ENCODE peak calls at places on chromosomes 11 and 22, in ten cellular contexts. X is heart right ventricle; F is stimulated activated CD4-positive, alpha-beta T cell treated with anti-CD3 and anti-CD28 coated beads, Interleukin-1b, Interleukin-23, amount 100 ng/mL, for 48 hours; O is spleen; Z is tibial artery; T is right cardiac atrium; N is NCI-H1105 treated with DMSO at 0.1 percent for 48 hours; J is nephron progenitor cell; H is activated B cell treated with CpG ODN at 0.5 μM for 24 hours; K is amniotic stem cell. Y is an unnamed sample.

GRCh38 chr11:66070604-66071325 is 693 bp downstream of the PACS1 start:
- DNase-seq in X (peak; percentile 69), F (no peak), O (peak; percentile 90), Z (peak; percentile 85), T (peak; percentile 81), N (peak; percentile 7), J (peak; percentile 44), H (no peak), K (peak; percentile 10), Y (peak; percentile 89)

GRCh38 chr11:75815345-75815983 is 454 bp downstream of the UVRAG start:
- DNase-seq in X (peak; percentile 37), F (peak; percentile 32), O (peak; percentile 95), Z (no peak), T (no peak), N (peak; percentile 40), J (peak; percentile 52), H (peak; percentile 65), K (no peak), Y (no peak)

GRCh38 chr22:21666786-21667185 is 974 bp downstream of the PPIL2 start:
- DNase-seq in X (no peak), F (no peak), O (no peak), Z (no peak), T (no peak), N (no peak), J (no peak), H (no peak), K (no peak), Y (no peak)

GRCh38 chr11:130527648-130528300 is 79.3 kb downstream of the ADAMTS15 start:
- DNase-seq in X (peak; percentile 31), F (no peak), O (no peak), Z (no peak), T (peak; percentile 66), N (no peak), J (no peak), H (no peak), K (no peak), Y (no peak)

GRCh38 chr11:86671386-86672006 is 920 bp downstream of the ME3 start:
- DNase-seq in X (peak; percentile 85), F (no peak), O (peak; percentile 79), Z (peak; percentile 89), T (peak; percentile 83), N (peak; percentile 65), J (peak; percentile 51), H (no peak), K (no peak), Y (peak; percentile 94)

GRCh38 chr11:111414267-111414931 is 35.3 kb upstream of the POU2AF1 start:
- DNase-seq in X (no peak), F (no peak), O (no peak), Z (no peak), T (no peak), N (no peak), J (no peak), H (no peak), K (no peak), Y (no peak)

GRCh38 chr11:43504316-43504950 is 145.7 kb downstream of the TTC17 start:
- DNase-seq in X (no peak), F (no peak), O (no peak), Z (no peak), T (no peak), N (peak; percentile 7), J (peak; percentile 15), H (no peak), K (no peak), Y (no peak)

GRCh38 chr11:132779487-132779886 is 752.8 kb downstream of the OPCML start:
- DNase-seq in X (no peak), F (no peak), O (no peak), Z (no peak), T (no peak), N (no peak), J (no peak), H (no peak), K (no peak), Y (no peak)

GRCh38 chr11:33692013-33692504 is 8.6 kb downstream of the C11orf91 start:
- DNase-seq in X (no peak), F (no peak), O (no peak), Z (peak; percentile 83), T (peak; percentile 77), N (peak; percentile 37), J (no peak), H (no peak), K (peak; percentile 93), Y (peak; percentile 90)

GRCh38 chr11:69089258-69089657 is 40.5 kb downstream of the TPCN2 start:
- DNase-seq in X (peak; percentile 54), F (no peak), O (no peak), Z (no peak), T (no peak), N (no peak), J (no peak), H (no peak), K (peak; percentile 18), Y (peak; percentile 80)

GRCh38 chr11:44943118-44943517 is 7.6 kb downstream of the TP53I11 start:
- DNase-seq in X (no peak), F (peak; percentile 37), O (peak; percentile 90), Z (no peak), T (no peak), N (no peak), J (no peak), H (peak; percentile 74), K (no peak), Y (no peak)

GRCh38 chr11:124429599-124429998 is 4.9 kb upstream of the OR8B4 start:
- DNase-seq in X (no peak), F (no peak), O (no peak), Z (no peak), T (no peak), N (no peak), J (no peak), H (no peak), K (no peak), Y (no peak)